ENCODE peak calls at places on chromosomes 4 and X, in ten cellular contexts. K, J, O, F, A, Q, H, V, C and Z are unnamed samples.

GRCh38 chrX:150038977-150039599 is 100.8 kb upstream of the EOLA2 start:
- DNase-seq in J (peak; percentile 57), H (no peak), F (no peak), A (no peak), O (no peak), C (no peak), V (no peak), K (no peak), Q (no peak), Z (no peak)

GRCh38 chr4:6891436-6892170 is 18.0 kb upstream of the TBC1D14 start:
- DNase-seq in V (no peak), J (peak; percentile 44), Q (no peak), F (no peak), K (no peak), O (no peak), C (no peak), A (no peak), H (no peak), Z (no peak)

GRCh38 chr4:115370490-115370889 is 257.1 kb upstream of the NDST4 start:
- DNase-seq in K (no peak), C (no peak), F (no peak), O (no peak), A (no peak), Q (no peak), V (no peak), H (no peak), J (no peak), Z (no peak)

GRCh38 chr4:53614616-53615015 is 23.3 kb upstream of the LNX1 start:
- DNase-seq in Q (no peak), F (no peak), O (no peak), J (no peak), V (no peak), H (peak; percentile 33), C (no peak), A (no peak), K (no peak), Z (no peak)

GRCh38 chr4:139208404-139208945 is 31.5 kb upstream of the ELF2 start:
- DNase-seq in V (no peak), O (no peak), C (peak; percentile 71), K (no peak), F (peak; percentile 19), J (peak; percentile 70), Q (peak; percentile 59), H (no peak), A (no peak), Z (no peak)

GRCh38 chr4:48112017-48112667 is 21.9 kb downstream of the TXK start:
- DNase-seq in V (no peak), A (no peak), K (no peak), F (no peak), H (no peak), C (no peak), O (peak; percentile 40), J (peak; percentile 70), Q (no peak), Z (no peak)

GRCh38 chr4:170057851-170058250 is 31.7 kb upstream of the MFAP3L start:
- DNase-seq in A (no peak), C (no peak), F (no peak), Q (no peak), J (peak; percentile 11), V (no peak), K (no peak), H (no peak), O (no peak), Z (no peak)

GRCh38 chrX:49879656-49880277 is 483 bp downstream of the USP27X start:
- DNase-seq in F (no peak), V (no peak), K (no peak), C (no peak), A (no peak), Q (no peak), H (no peak), J (peak; percentile 1), O (no peak), Z (no peak)

GRCh38 chr4:119087121-119087520 is 48.5 kb upstream of the MYOZ2 start:
- DNase-seq in O (no peak), C (no peak), V (no peak), J (no peak), H (no peak), A (no peak), F (no peak), K (no peak), Q (no peak), Z (no peak)

GRCh38 chr4:8265171-8265929 is 4.2 kb upstream of the HTRA3 start:
- DNase-seq in F (no peak), C (no peak), J (no peak), V (no peak), O (no peak), Q (no peak), A (no peak), H (no peak), K (no peak), Z (no peak)

GRCh38 chr4:29588615-29589014 is 1131.6 kb upstream of the PCDH7 start:
- DNase-seq in A (no peak), H (no peak), O (no peak), V (peak; percentile 0), C (no peak), K (no peak), J (no peak), Q (no peak), F (no peak), Z (no peak)

GRCh38 chrX:14802943-14803710 is 69.7 kb downstream of the FANCB start:
- DNase-seq in O (no peak), F (no peak), C (no peak), A (no peak), J (peak; percentile 6), H (no peak), K (no peak), Q (no peak), V (no peak), Z (no peak)

GRCh38 chrX:12245650-12246645 is 107.7 kb downstream of the FRMPD4 start:
- DNase-seq in F (no peak), C (no peak), K (no peak), Q (no peak), J (peak; percentile 59), A (no peak), O (no peak), H (no peak), V (no peak), Z (no peak)

GRCh38 chrX:645024-645376 is 14.4 kb downstream of the SHOX start:
- DNase-seq in Q (no peak), K (no peak), J (no peak), O (peak; percentile 12), A (no peak), C (no peak), H (no peak), F (no peak), V (no peak), Z (no peak)

GRCh38 chrX:643911-644303 is 13.3 kb downstream of the SHOX start:
- DNase-seq in O (no peak), V (no peak), A (no peak), F (no peak), C (no peak), K (no peak), J (no peak), Q (no peak), H (no peak), Z (no peak)

GRCh38 chrX:646228-646495 is 15.6 kb downstream of the SHOX start:
- DNase-seq in H (no peak), F (no peak), V (no peak), K (no peak), Q (no peak), C (no peak), O (peak; percentile 7), A (no peak), J (no peak), Z (no peak)

GRCh38 chrX:642436-643210 is 12.0 kb downstream of the SHOX start:
- DNase-seq in F (no peak), O (peak; percentile 20), A (no peak), J (no peak), K (no peak), C (no peak), Q (no peak), H (no peak), V (no peak), Z (no peak)

DNA sequence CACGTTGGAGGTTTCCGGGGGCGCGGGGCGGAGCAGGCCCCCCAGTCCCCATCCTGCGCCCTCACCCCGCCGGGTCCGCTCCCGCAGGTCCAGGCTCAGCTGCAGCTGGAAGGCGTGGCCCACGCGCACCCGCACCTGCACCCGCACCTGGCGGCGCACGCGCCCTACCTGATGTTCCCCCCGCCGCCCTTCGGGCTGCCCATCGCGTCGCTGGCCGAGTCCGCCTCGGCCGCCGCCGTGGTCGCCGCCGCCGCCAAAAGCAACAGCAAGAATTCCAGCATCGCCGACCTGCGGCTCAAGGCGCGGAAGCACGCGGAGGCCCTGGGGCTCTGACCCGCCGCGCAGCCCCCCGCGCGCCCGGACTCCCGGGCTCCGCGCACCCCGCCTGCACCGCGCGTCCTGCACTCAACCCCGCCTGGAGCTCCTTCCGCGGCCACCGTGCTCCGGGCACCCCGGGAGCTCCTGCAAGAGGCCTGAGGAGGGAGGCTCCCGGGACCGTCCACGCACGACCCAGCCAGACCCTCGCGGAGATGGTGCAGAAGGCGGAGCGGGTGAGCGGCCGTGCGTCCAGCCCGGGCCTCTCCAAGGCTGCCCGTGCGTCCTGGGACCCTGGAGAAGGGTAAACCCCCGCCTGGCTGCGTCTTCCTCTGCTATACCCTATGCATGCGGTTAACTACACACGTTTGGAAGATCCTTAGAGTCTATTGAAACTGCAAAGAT is 13.9 kb downstream of the SHOX start:
- DNase-seq in C (no peak), Q (no peak), H (no peak), J (no peak), K (no peak), O (peak; percentile 31), A (no peak), V (no peak), F (no peak), Z (no peak)
- H3K9me3 ChIP-seq in C (no peaks in the 10 kb centered on the region), Q (no peaks in the 10 kb centered on the region), H (no peaks in the 10 kb centered on the region), J (no peaks in the 10 kb centered on the region), K (no peaks in the 10 kb centered on the region), O (peaks cover 9% of the 10 kb centered on the region), A (peaks cover 11% of the 10 kb centered on the region), V (no peaks in the 10 kb centered on the region), F (no peaks in the 10 kb centered on the region), Z (no peaks in the 10 kb centered on the region)

GRCh38 chr4:71864380-71864779 is 80.5 kb upstream of the GC start:
- DNase-seq in A (no peak), H (no peak), F (no peak), O (no peak), Q (no peak), V (no peak), K (no peak), J (no peak), C (no peak), Z (no peak)
- H3K9me3 ChIP-seq in A (peaks cover 2% of the 10 kb centered on the region), H (no peaks in the 10 kb centered on the region), F (peaks cover 16% of the 10 kb centered on the region), O (no peaks in the 10 kb centered on the region), Q (no peaks in the 10 kb centered on the region), V (peaks cover 4% of the 10 kb centered on the region), K (no peaks in the 10 kb centered on the region), J (no peaks in the 10 kb centered on the region), C (peaks cover 12% of the 10 kb centered on the region), Z (no peaks in the 10 kb centered on the region)

DNA sequence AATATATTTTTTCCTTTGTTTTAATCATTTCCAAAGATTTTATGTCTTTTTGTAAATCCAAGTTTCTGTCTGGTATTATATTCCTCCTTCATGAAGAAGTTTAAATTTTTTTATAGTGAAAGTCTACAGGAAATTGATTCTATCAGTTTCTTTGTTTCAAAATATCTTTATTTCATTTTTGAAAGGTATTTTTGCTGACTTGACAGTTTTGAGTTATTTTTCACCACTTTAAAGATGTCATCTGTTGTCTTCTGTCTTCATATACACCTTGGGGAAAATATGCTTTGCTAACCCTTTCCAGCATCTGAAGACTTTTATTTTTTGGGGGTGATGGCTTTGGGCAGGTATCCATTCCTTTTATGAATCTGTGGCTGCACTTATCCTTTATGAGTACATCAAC is 164.4 kb upstream of the EPHA5 start:
- DNase-seq in A (no peak), K (no peak), C (no peak), V (no peak), H (no peak), J (no peak), F (no peak), Q (no peak), O (no peak), Z (no peak)
- H3K9me3 ChIP-seq in A (no peaks in the 10 kb centered on the region), K (no peaks in the 10 kb centered on the region), C (no peaks in the 10 kb centered on the region), V (no peaks in the 10 kb centered on the region), H (no peaks in the 10 kb centered on the region), J (no peaks in the 10 kb centered on the region), F (no peaks in the 10 kb centered on the region), Q (no peaks in the 10 kb centered on the region), O (no peaks in the 10 kb centered on the region), Z (no peaks in the 10 kb centered on the region)

GRCh38 chrX:143940119-143940518 is 56.2 kb downstream of the UBE2NL start:
- DNase-seq in F (no peak), J (no peak), C (no peak), Q (no peak), H (no peak), O (no peak), V (no peak), K (no peak), A (no peak), Z (no peak)
- H3K9me3 ChIP-seq in F (no peaks in the 10 kb centered on the region), J (no peaks in the 10 kb centered on the region), C (no peaks in the 10 kb centered on the region), Q (no peaks in the 10 kb centered on the region), H (no peaks in the 10 kb centered on the region), O (no peaks in the 10 kb centered on the region), V (no peaks in the 10 kb centered on the region), K (no peaks in the 10 kb centered on the region), A (no peaks in the 10 kb centered on the region), Z (no peaks in the 10 kb centered on the region)